ENCODE peak calls at places on chromosomes 16 and 17, in ten cellular contexts. One of them, this sample, is unnamed. For H3K9me3, the result is how much of the 10 kb centered on the place peaks cover.

GRCh38 chr16:84321932-84322331 is 27.3 kb downstream of the WFDC1 start:
- DNase-seq in tibial nerve: no peak
- DNase-seq in breast epithelium: no peak
- DNase-seq in adrenal gland: no peak
- DNase-seq in IMR-90: no peak
- DNase-seq in tibial artery: no peak
- DNase-seq in cardiac muscle cell: no peak
- DNase-seq in pancreas: no peak
- DNase-seq in fibroblast of lung: no peak
- DNase-seq in thoracic aorta: no peak
- DNase-seq in this sample: no peak

GRCh38 chr17:21279582-21279981 is 4.9 kb upstream of the MAP2K3 start:
- DNase-seq in cardiac muscle cell: no peak
- DNase-seq in tibial nerve: no peak
- DNase-seq in thoracic aorta: no peak
- DNase-seq in breast epithelium: no peak
- DNase-seq in tibial artery: no peak
- DNase-seq in adrenal gland: no peak
- DNase-seq in fibroblast of lung: no peak
- DNase-seq in pancreas: no peak
- DNase-seq in IMR-90: no peak
- DNase-seq in this sample: no peak

GRCh38 chr17:66716236-66717026 is 118.5 kb upstream of the CACNG5 start:
- DNase-seq in tibial artery: no peak
- DNase-seq in tibial nerve: no peak
- DNase-seq in breast epithelium: no peak
- DNase-seq in thoracic aorta: no peak
- DNase-seq in pancreas: no peak
- DNase-seq in cardiac muscle cell: peak
- DNase-seq in IMR-90: peak
- DNase-seq in adrenal gland: no peak
- DNase-seq in fibroblast of lung: peak
- DNase-seq in this sample: peak

GRCh38 chr16:6335072-6335471 is 997.6 kb upstream of the RBFOX1 start:
- DNase-seq in fibroblast of lung: no peak
- DNase-seq in IMR-90: no peak
- DNase-seq in tibial artery: no peak
- DNase-seq in breast epithelium: no peak
- DNase-seq in cardiac muscle cell: no peak
- DNase-seq in adrenal gland: no peak
- DNase-seq in thoracic aorta: no peak
- DNase-seq in pancreas: no peak
- DNase-seq in tibial nerve: no peak
- DNase-seq in this sample: no peak

GRCh38 chr16:578870-579405 is 9.2 kb downstream of the PIGQ start:
- DNase-seq in tibial artery: peak
- DNase-seq in breast epithelium: no peak
- DNase-seq in fibroblast of lung: peak
- DNase-seq in cardiac muscle cell: peak
- DNase-seq in IMR-90: peak
- DNase-seq in adrenal gland: peak
- DNase-seq in thoracic aorta: no peak
- DNase-seq in tibial nerve: peak
- DNase-seq in pancreas: peak
- DNase-seq in this sample: no peak

GRCh38 chr17:61366715-61367413 is 32.8 kb upstream of the TBX2 start:
- DNase-seq in thoracic aorta: no peak
- DNase-seq in tibial artery: no peak
- DNase-seq in fibroblast of lung: no peak
- DNase-seq in cardiac muscle cell: no peak
- DNase-seq in pancreas: no peak
- DNase-seq in tibial nerve: no peak
- DNase-seq in breast epithelium: no peak
- DNase-seq in IMR-90: no peak
- DNase-seq in adrenal gland: no peak
- DNase-seq in this sample: no peak

GRCh38 chr16:12741176-12741575 is 62.5 kb downstream of the CPPED1 start:
- DNase-seq in adrenal gland: no peak
- DNase-seq in tibial nerve: no peak
- DNase-seq in cardiac muscle cell: no peak
- DNase-seq in IMR-90: no peak
- DNase-seq in pancreas: no peak
- DNase-seq in fibroblast of lung: no peak
- DNase-seq in breast epithelium: no peak
- DNase-seq in thoracic aorta: no peak
- DNase-seq in tibial artery: no peak
- DNase-seq in this sample: no peak

GRCh38 chr17:7220593-7221280 is 999 bp downstream of the ACADVL start:
- DNase-seq in pancreas: no peak
- DNase-seq in cardiac muscle cell: peak
- DNase-seq in fibroblast of lung: peak
- DNase-seq in adrenal gland: peak
- DNase-seq in tibial artery: no peak
- DNase-seq in breast epithelium: no peak
- DNase-seq in IMR-90: peak
- DNase-seq in tibial nerve: no peak
- DNase-seq in thoracic aorta: no peak
- DNase-seq in this sample: no peak

GRCh38 chr17:44591223-44591622 is 33.9 kb downstream of the FZD2 start:
- DNase-seq in tibial nerve: no peak
- DNase-seq in fibroblast of lung: no peak
- DNase-seq in thoracic aorta: no peak
- DNase-seq in adrenal gland: no peak
- DNase-seq in breast epithelium: no peak
- DNase-seq in tibial artery: no peak
- DNase-seq in pancreas: no peak
- DNase-seq in cardiac muscle cell: peak
- DNase-seq in IMR-90: peak
- DNase-seq in this sample: no peak

GRCh38 chr17:83200746-83201145 is 121.3 kb downstream of the METRNL start:
- DNase-seq in IMR-90: no peak
- DNase-seq in tibial nerve: peak
- DNase-seq in thoracic aorta: no peak
- DNase-seq in breast epithelium: no peak
- DNase-seq in fibroblast of lung: no peak
- DNase-seq in cardiac muscle cell: no peak
- DNase-seq in tibial artery: peak
- DNase-seq in pancreas: peak
- DNase-seq in adrenal gland: no peak
- DNase-seq in this sample: no peak

GRCh38 chr17:42937712-42938596 is 26.3 kb downstream of the AARSD1 start:
- DNase-seq in tibial nerve: peak
- DNase-seq in IMR-90: peak
- DNase-seq in tibial artery: no peak
- DNase-seq in cardiac muscle cell: peak
- DNase-seq in pancreas: no peak
- DNase-seq in breast epithelium: no peak
- DNase-seq in thoracic aorta: no peak
- DNase-seq in adrenal gland: peak
- DNase-seq in fibroblast of lung: peak
- DNase-seq in this sample: peak

GRCh38 chr16:81654346-81654745 is 124.7 kb upstream of the PLCG2 start:
- DNase-seq in pancreas: no peak
- DNase-seq in breast epithelium: no peak
- DNase-seq in cardiac muscle cell: no peak
- DNase-seq in fibroblast of lung: peak
- DNase-seq in tibial nerve: no peak
- DNase-seq in thoracic aorta: no peak
- DNase-seq in IMR-90: peak
- DNase-seq in adrenal gland: peak
- DNase-seq in tibial artery: no peak
- DNase-seq in this sample: no peak

GRCh38 chr17:32345953-32346600 is 3.9 kb upstream of the ZNF207 start:
- DNase-seq in adrenal gland: no peak
- DNase-seq in IMR-90: no peak
- DNase-seq in tibial artery: no peak
- DNase-seq in cardiac muscle cell: no peak
- DNase-seq in breast epithelium: no peak
- DNase-seq in tibial nerve: no peak
- DNase-seq in thoracic aorta: no peak
- DNase-seq in fibroblast of lung: no peak
- DNase-seq in pancreas: no peak
- DNase-seq in this sample: no peak

GRCh38 chr16:49923411-49923810 is 67.5 kb upstream of the ZNF423 start:
- DNase-seq in breast epithelium: no peak
- DNase-seq in adrenal gland: no peak
- DNase-seq in thoracic aorta: no peak
- DNase-seq in pancreas: no peak
- DNase-seq in fibroblast of lung: no peak
- DNase-seq in IMR-90: no peak
- DNase-seq in tibial artery: peak
- DNase-seq in cardiac muscle cell: no peak
- DNase-seq in tibial nerve: no peak
- DNase-seq in this sample: no peak

GRCh38 chr16:68700120-68700519 is 37.0 kb upstream of the CDH1 start:
- DNase-seq in IMR-90: peak
- DNase-seq in cardiac muscle cell: peak
- DNase-seq in pancreas: no peak
- DNase-seq in tibial nerve: no peak
- DNase-seq in thoracic aorta: no peak
- DNase-seq in tibial artery: no peak
- DNase-seq in fibroblast of lung: peak
- DNase-seq in breast epithelium: no peak
- DNase-seq in adrenal gland: no peak
- DNase-seq in this sample: no peak

GRCh38 chr17:48228720-48229119 is 121.2 kb downstream of the SNX11 start:
- DNase-seq in pancreas: no peak
- DNase-seq in cardiac muscle cell: no peak
- DNase-seq in IMR-90: no peak
- DNase-seq in fibroblast of lung: no peak
- DNase-seq in adrenal gland: no peak
- DNase-seq in thoracic aorta: no peak
- DNase-seq in tibial artery: no peak
- DNase-seq in tibial nerve: no peak
- DNase-seq in breast epithelium: no peak
- DNase-seq in this sample: no peak

GRCh38 chr17:65013613-65014391 is 42.7 kb downstream of the GNA13 start:
- DNase-seq in adrenal gland: peak
- DNase-seq in IMR-90: peak
- DNase-seq in breast epithelium: no peak
- DNase-seq in pancreas: no peak
- DNase-seq in tibial artery: no peak
- DNase-seq in fibroblast of lung: peak
- DNase-seq in tibial nerve: no peak
- DNase-seq in thoracic aorta: no peak
- DNase-seq in cardiac muscle cell: peak
- DNase-seq in this sample: no peak

GRCh38 chr16:88348377-88349152 is 34.2 kb upstream of the ZNF469 start:
- DNase-seq in tibial nerve: no peak
- DNase-seq in tibial artery: no peak
- DNase-seq in IMR-90: no peak
- DNase-seq in thoracic aorta: no peak
- DNase-seq in adrenal gland: no peak
- DNase-seq in cardiac muscle cell: no peak
- DNase-seq in fibroblast of lung: no peak
- DNase-seq in breast epithelium: no peak
- DNase-seq in pancreas: peak
- DNase-seq in this sample: no peak
- TF ChIP-seq CTCF in tibial nerve: no peak
- TF ChIP-seq CTCF in tibial artery: no peak
- TF ChIP-seq CTCF in IMR-90: no peak
- TF ChIP-seq CTCF in thoracic aorta: no peak
- TF ChIP-seq CTCF in adrenal gland: no peak
- TF ChIP-seq CTCF in cardiac muscle cell: no peak
- TF ChIP-seq CTCF in fibroblast of lung: no peak
- TF ChIP-seq CTCF in breast epithelium: no peak
- TF ChIP-seq CTCF in pancreas: no peak
- TF ChIP-seq CTCF in this sample: no peak

GRCh38 chr16:35203636-35204035 is 1744.2 kb downstream of the TP53TG3F start:
- DNase-seq in pancreas: no peak
- DNase-seq in thoracic aorta: no peak
- DNase-seq in tibial artery: no peak
- DNase-seq in breast epithelium: no peak
- DNase-seq in adrenal gland: no peak
- DNase-seq in cardiac muscle cell: no peak
- DNase-seq in tibial nerve: no peak
- DNase-seq in IMR-90: no peak
- DNase-seq in fibroblast of lung: no peak
- DNase-seq in this sample: no peak

GRCh38 chr16:35200662-35201061 is 1741.2 kb downstream of the TP53TG3F start:
- DNase-seq in fibroblast of lung: no peak
- DNase-seq in cardiac muscle cell: no peak
- DNase-seq in tibial artery: no peak
- DNase-seq in breast epithelium: no peak
- DNase-seq in pancreas: no peak
- DNase-seq in tibial nerve: no peak
- DNase-seq in adrenal gland: no peak
- DNase-seq in IMR-90: no peak
- DNase-seq in thoracic aorta: no peak
- DNase-seq in this sample: no peak

GRCh38 chr16:35197656-35198055 is 1738.2 kb downstream of the TP53TG3F start:
- DNase-seq in cardiac muscle cell: no peak
- DNase-seq in pancreas: no peak
- DNase-seq in thoracic aorta: no peak
- DNase-seq in fibroblast of lung: no peak
- DNase-seq in breast epithelium: no peak
- DNase-seq in tibial artery: no peak
- DNase-seq in IMR-90: no peak
- DNase-seq in tibial nerve: peak
- DNase-seq in adrenal gland: no peak
- DNase-seq in this sample: no peak

GRCh38 chr16:35198223-35199199 is 1739.1 kb downstream of the TP53TG3F start:
- DNase-seq in pancreas: no peak
- DNase-seq in tibial nerve: peak
- DNase-seq in breast epithelium: no peak
- DNase-seq in tibial artery: no peak
- DNase-seq in adrenal gland: no peak
- DNase-seq in IMR-90: no peak
- DNase-seq in fibroblast of lung: no peak
- DNase-seq in thoracic aorta: no peak
- DNase-seq in cardiac muscle cell: no peak
- DNase-seq in this sample: no peak

GRCh38 chr16:35201151-35201550 is 1741.7 kb downstream of the TP53TG3F start:
- DNase-seq in fibroblast of lung: no peak
- DNase-seq in thoracic aorta: no peak
- DNase-seq in tibial nerve: no peak
- DNase-seq in pancreas: no peak
- DNase-seq in cardiac muscle cell: no peak
- DNase-seq in tibial artery: no peak
- DNase-seq in adrenal gland: no peak
- DNase-seq in IMR-90: no peak
- DNase-seq in breast epithelium: no peak
- DNase-seq in this sample: no peak
- H3K9me3 ChIP-seq in fibroblast of lung: under half
- H3K9me3 ChIP-seq in thoracic aorta: under half
- H3K9me3 ChIP-seq in tibial nerve: under half
- H3K9me3 ChIP-seq in pancreas: under half
- H3K9me3 ChIP-seq in cardiac muscle cell: under half
- H3K9me3 ChIP-seq in tibial artery: under half
- H3K9me3 ChIP-seq in adrenal gland: under half
- H3K9me3 ChIP-seq in IMR-90: under half
- H3K9me3 ChIP-seq in breast epithelium: under half
- H3K9me3 ChIP-seq in this sample: under half

GRCh38 chr16:57601801-57602478 is 26.5 kb upstream of the ADGRG1 start:
- DNase-seq in breast epithelium: no peak
- DNase-seq in tibial nerve: no peak
- DNase-seq in adrenal gland: peak
- DNase-seq in thoracic aorta: no peak
- DNase-seq in tibial artery: peak
- DNase-seq in pancreas: no peak
- DNase-seq in fibroblast of lung: peak
- DNase-seq in IMR-90: no peak
- DNase-seq in cardiac muscle cell: peak
- DNase-seq in this sample: no peak
- H3K27ac ChIP-seq in breast epithelium: no peak
- H3K27ac ChIP-seq in tibial nerve: no peak
- H3K27ac ChIP-seq in adrenal gland: no peak
- H3K27ac ChIP-seq in thoracic aorta: no peak
- H3K27ac ChIP-seq in tibial artery: no peak
- H3K27ac ChIP-seq in pancreas: peak
- H3K27ac ChIP-seq in fibroblast of lung: no peak
- H3K27ac ChIP-seq in IMR-90: no peak
- H3K27ac ChIP-seq in cardiac muscle cell: no peak
- H3K27ac ChIP-seq in this sample: no peak

GRCh38 chr16:86019446-86020047 is 120.6 kb downstream of the IRF8 start:
- DNase-seq in pancreas: no peak
- DNase-seq in fibroblast of lung: no peak
- DNase-seq in tibial artery: peak
- DNase-seq in adrenal gland: peak
- DNase-seq in cardiac muscle cell: no peak
- DNase-seq in IMR-90: no peak
- DNase-seq in tibial nerve: no peak
- DNase-seq in breast epithelium: no peak
- DNase-seq in thoracic aorta: no peak
- DNase-seq in this sample: no peak
- TF ChIP-seq CTCF in pancreas: no peak
- TF ChIP-seq CTCF in fibroblast of lung: peak
- TF ChIP-seq CTCF in tibial artery: no peak
- TF ChIP-seq CTCF in adrenal gland: no peak
- TF ChIP-seq CTCF in cardiac muscle cell: peak
- TF ChIP-seq CTCF in IMR-90: peak
- TF ChIP-seq CTCF in tibial nerve: no peak
- TF ChIP-seq CTCF in breast epithelium: no peak
- TF ChIP-seq CTCF in thoracic aorta: no peak
- TF ChIP-seq CTCF in this sample: no peak